ENCODE peak calls at places on chromosomes 13 and 19, in seven cellular contexts. One of them, this sample, is unnamed.

GRCh38 chr13:110798595-110798994 is 85.1 kb downstream of the ING1 start:
- DNase-seq in mesenchymal stem cell: no peak
- DNase-seq in heart right ventricle: no peak
- DNase-seq in neural progenitor cell: no peak
- DNase-seq in mesendoderm: no peak
- DNase-seq in Karpas-422: no peak
- DNase-seq in lower lobe of right lung: no peak
- DNase-seq in this sample: no peak

GRCh38 chr13:100497394-100497793 is 91.2 kb downstream of the GGACT start:
- DNase-seq in lower lobe of right lung: no peak
- DNase-seq in mesendoderm: peak; percentile 40
- DNase-seq in neural progenitor cell: no peak
- DNase-seq in Karpas-422: no peak
- DNase-seq in heart right ventricle: no peak
- DNase-seq in mesenchymal stem cell: peak; percentile 43
- DNase-seq in this sample: no peak

GRCh38 chr13:113820813-113821651 is 42.8 kb downstream of the GAS6 start:
- DNase-seq in neural progenitor cell: no peak
- DNase-seq in mesenchymal stem cell: peak; percentile 99
- DNase-seq in mesendoderm: no peak
- DNase-seq in Karpas-422: no peak
- DNase-seq in heart right ventricle: peak; percentile 80
- DNase-seq in lower lobe of right lung: no peak
- DNase-seq in this sample: no peak

GRCh38 chr13:92900455-92900854 is 326.2 kb upstream of the GPC6 start:
- DNase-seq in mesendoderm: no peak
- DNase-seq in mesenchymal stem cell: peak; percentile 33
- DNase-seq in Karpas-422: no peak
- DNase-seq in lower lobe of right lung: no peak
- DNase-seq in heart right ventricle: no peak
- DNase-seq in neural progenitor cell: no peak
- DNase-seq in this sample: no peak

GRCh38 chr19:5826531-5827341 is 12.8 kb downstream of the FUT6 start:
- DNase-seq in lower lobe of right lung: peak; percentile 80
- DNase-seq in Karpas-422: no peak
- DNase-seq in mesendoderm: peak; percentile 76
- DNase-seq in neural progenitor cell: peak; percentile 82
- DNase-seq in heart right ventricle: peak; percentile 70
- DNase-seq in mesenchymal stem cell: peak; percentile 56
- DNase-seq in this sample: peak; percentile 4

GRCh38 chr13:83414393-83414792 is 467.9 kb downstream of the SLITRK1 start:
- DNase-seq in lower lobe of right lung: no peak
- DNase-seq in mesendoderm: no peak
- DNase-seq in heart right ventricle: no peak
- DNase-seq in neural progenitor cell: no peak
- DNase-seq in Karpas-422: no peak
- DNase-seq in mesenchymal stem cell: no peak
- DNase-seq in this sample: no peak

GRCh38 chr19:43789029-43789428 is 8.3 kb upstream of the KCNN4 start:
- DNase-seq in Karpas-422: peak; percentile 68
- DNase-seq in mesenchymal stem cell: peak; percentile 60
- DNase-seq in neural progenitor cell: peak; percentile 79
- DNase-seq in mesendoderm: peak; percentile 69
- DNase-seq in lower lobe of right lung: no peak
- DNase-seq in heart right ventricle: no peak
- DNase-seq in this sample: no peak

GRCh38 chr13:64640002-64640401 is 2590.1 kb downstream of the PCDH9 start:
- DNase-seq in lower lobe of right lung: no peak
- DNase-seq in mesendoderm: no peak
- DNase-seq in Karpas-422: no peak
- DNase-seq in heart right ventricle: no peak
- DNase-seq in mesenchymal stem cell: peak; percentile 5
- DNase-seq in neural progenitor cell: no peak
- DNase-seq in this sample: no peak

GRCh38 chr13:37640499-37640898 is 41.9 kb upstream of the POSTN start:
- DNase-seq in lower lobe of right lung: no peak
- DNase-seq in mesenchymal stem cell: peak; percentile 75
- DNase-seq in mesendoderm: peak; percentile 70
- DNase-seq in Karpas-422: peak; percentile 55
- DNase-seq in heart right ventricle: no peak
- DNase-seq in neural progenitor cell: peak; percentile 44
- DNase-seq in this sample: no peak

GRCh38 chr13:20414475-20415287 is 111.0 kb downstream of the CRYL1 start:
- DNase-seq in lower lobe of right lung: no peak
- DNase-seq in heart right ventricle: no peak
- DNase-seq in mesenchymal stem cell: no peak
- DNase-seq in neural progenitor cell: no peak
- DNase-seq in mesendoderm: peak; percentile 33
- DNase-seq in Karpas-422: no peak
- DNase-seq in this sample: no peak

GRCh38 chr19:12141405-12141736 is 1.2 kb upstream of the ZNF20 start:
- DNase-seq in neural progenitor cell: no peak
- DNase-seq in mesenchymal stem cell: no peak
- DNase-seq in heart right ventricle: no peak
- DNase-seq in lower lobe of right lung: no peak
- DNase-seq in mesendoderm: no peak
- DNase-seq in Karpas-422: no peak
- DNase-seq in this sample: no peak

GRCh38 chr13:49020940-49021548 is 45.3 kb downstream of the FNDC3A start:
- DNase-seq in lower lobe of right lung: no peak
- DNase-seq in neural progenitor cell: peak; percentile 3
- DNase-seq in heart right ventricle: no peak
- DNase-seq in Karpas-422: peak; percentile 10
- DNase-seq in mesendoderm: peak; percentile 59
- DNase-seq in mesenchymal stem cell: no peak
- DNase-seq in this sample: no peak

GRCh38 chr13:22235285-22235949 is 564.5 kb downstream of the FGF9 start:
- DNase-seq in Karpas-422: no peak
- DNase-seq in heart right ventricle: no peak
- DNase-seq in mesendoderm: peak; percentile 87
- DNase-seq in lower lobe of right lung: no peak
- DNase-seq in neural progenitor cell: peak; percentile 25
- DNase-seq in mesenchymal stem cell: no peak
- DNase-seq in this sample: no peak

GRCh38 chr19:2887391-2887914 is 13.3 kb upstream of the ZNF57 start:
- DNase-seq in neural progenitor cell: peak; percentile 66
- DNase-seq in heart right ventricle: no peak
- DNase-seq in mesenchymal stem cell: peak; percentile 64
- DNase-seq in mesendoderm: peak; percentile 81
- DNase-seq in Karpas-422: peak; percentile 80
- DNase-seq in lower lobe of right lung: no peak
- DNase-seq in this sample: no peak

GRCh38 chr19:55014714-55015113 is 23.4 kb downstream of the GP6 start:
- DNase-seq in mesenchymal stem cell: no peak
- DNase-seq in Karpas-422: no peak
- DNase-seq in lower lobe of right lung: no peak
- DNase-seq in neural progenitor cell: no peak
- DNase-seq in mesendoderm: no peak
- DNase-seq in heart right ventricle: peak; percentile 18
- DNase-seq in this sample: no peak

GRCh38 chr19:18768046-18768771 is 22.9 kb downstream of the COMP start:
- DNase-seq in lower lobe of right lung: no peak
- DNase-seq in mesenchymal stem cell: no peak
- DNase-seq in heart right ventricle: no peak
- DNase-seq in neural progenitor cell: no peak
- DNase-seq in Karpas-422: no peak
- DNase-seq in mesendoderm: no peak
- DNase-seq in this sample: no peak

GRCh38 chr19:38280030-38280921 is 15.9 kb downstream of the SPINT2 start:
- DNase-seq in mesenchymal stem cell: no peak
- DNase-seq in Karpas-422: no peak
- DNase-seq in mesendoderm: no peak
- DNase-seq in neural progenitor cell: no peak
- DNase-seq in lower lobe of right lung: no peak
- DNase-seq in heart right ventricle: no peak
- DNase-seq in this sample: no peak

DNA sequence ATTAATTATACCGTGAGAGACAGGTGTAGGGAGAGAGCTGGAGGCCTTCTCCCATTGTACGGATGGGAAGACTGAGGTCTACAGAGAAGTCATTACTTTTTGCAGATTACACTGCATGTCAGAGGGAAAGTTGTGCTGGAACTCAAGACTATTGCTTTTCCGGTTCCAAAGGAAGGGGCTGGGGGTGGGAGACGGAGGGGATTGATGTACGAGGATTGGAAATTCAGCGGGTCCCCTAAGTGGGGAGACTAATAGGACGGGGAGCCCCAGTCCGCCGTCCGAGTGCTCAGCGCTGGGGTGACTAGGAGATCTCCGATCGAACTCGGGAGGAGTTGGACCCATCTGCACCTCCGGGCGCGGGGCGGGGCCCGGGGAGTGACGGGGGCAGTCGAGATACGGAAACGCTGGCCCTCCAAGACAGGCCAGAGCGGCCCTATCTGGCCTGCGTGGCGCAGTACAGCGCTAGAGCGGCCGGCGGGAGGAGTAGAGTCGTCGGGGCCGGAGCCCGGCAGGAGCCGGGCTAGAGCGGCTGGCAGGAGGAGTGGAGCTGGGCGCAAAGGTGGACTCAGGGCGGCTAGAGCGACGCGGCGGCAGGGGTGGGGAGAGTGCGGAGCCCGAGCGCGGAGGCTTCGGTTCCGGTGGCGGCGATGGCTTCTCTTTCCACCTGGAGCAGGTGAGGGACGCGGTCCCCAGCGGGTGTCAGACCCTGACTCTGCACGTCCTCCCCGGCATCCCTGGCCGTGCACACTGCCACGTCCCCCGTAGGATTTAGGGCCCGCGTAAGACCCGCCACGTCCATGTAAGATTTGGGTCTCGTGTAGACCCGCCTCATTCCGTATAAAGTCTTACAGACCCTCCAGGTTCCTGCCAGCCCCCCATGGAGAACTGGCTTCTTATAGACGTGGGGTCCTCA is 1.1 kb downstream of the ARHGEF1 start:
- DNase-seq in mesendoderm: peak; percentile 98
- DNase-seq in lower lobe of right lung: peak; percentile 97
- DNase-seq in mesenchymal stem cell: peak; percentile 96
- DNase-seq in neural progenitor cell: peak; percentile 99
- DNase-seq in heart right ventricle: peak; percentile 94
- DNase-seq in Karpas-422: peak; percentile 99
- DNase-seq in this sample: peak; percentile 96
- H3K27ac ChIP-seq in mesendoderm: no peak overlapping the region
- H3K27ac ChIP-seq in lower lobe of right lung: peak overlapping the region; percentile 95
- H3K27ac ChIP-seq in mesenchymal stem cell: no peak overlapping the region
- H3K27ac ChIP-seq in neural progenitor cell: no peak overlapping the region
- H3K27ac ChIP-seq in heart right ventricle: peak overlapping the region; percentile 99
- H3K27ac ChIP-seq in Karpas-422: peak overlapping the region; percentile 98
- H3K27ac ChIP-seq in this sample: peak overlapping the region; percentile 90

GRCh38 chr13:51998723-51999471 is 12.4 kb downstream of the ATP7B start:
- DNase-seq in heart right ventricle: no peak
- DNase-seq in neural progenitor cell: no peak
- DNase-seq in mesenchymal stem cell: no peak
- DNase-seq in lower lobe of right lung: no peak
- DNase-seq in mesendoderm: peak; percentile 60
- DNase-seq in Karpas-422: no peak
- DNase-seq in this sample: no peak
- H3K4me1 ChIP-seq in heart right ventricle: peaks cover 33% of the 10 kb centered on the region
- H3K4me1 ChIP-seq in neural progenitor cell: peaks cover 34% of the 10 kb centered on the region
- H3K4me1 ChIP-seq in mesenchymal stem cell: peaks cover 7% of the 10 kb centered on the region
- H3K4me1 ChIP-seq in lower lobe of right lung: peaks cover 21% of the 10 kb centered on the region
- H3K4me1 ChIP-seq in mesendoderm: peaks cover 18% of the 10 kb centered on the region
- H3K4me1 ChIP-seq in Karpas-422: peaks cover 8% of the 10 kb centered on the region
- H3K4me1 ChIP-seq in this sample: no peaks in the 10 kb centered on the region

DNA sequence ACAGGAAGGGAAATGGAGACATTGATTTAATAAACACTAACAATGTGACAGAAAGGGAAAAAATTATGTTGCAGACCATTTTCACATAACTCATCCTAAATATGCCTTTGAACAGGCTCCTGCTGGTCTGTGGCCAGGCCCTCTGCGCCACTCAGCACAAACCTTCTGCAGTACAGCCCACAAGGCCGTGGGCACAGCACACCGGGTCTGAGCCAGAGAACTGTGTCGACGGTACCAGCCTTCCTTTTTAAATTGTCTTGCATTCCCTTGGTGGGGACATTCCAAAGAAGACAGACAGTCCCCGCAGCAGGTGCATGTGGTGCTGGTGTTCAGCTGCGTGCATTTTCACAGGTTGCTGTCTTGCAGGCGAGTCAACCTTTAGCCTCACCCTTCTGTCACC is 135.7 kb downstream of the SHISA2 start:
- DNase-seq in lower lobe of right lung: no peak
- DNase-seq in Karpas-422: no peak
- DNase-seq in heart right ventricle: no peak
- DNase-seq in mesendoderm: no peak
- DNase-seq in mesenchymal stem cell: no peak
- DNase-seq in neural progenitor cell: no peak
- DNase-seq in this sample: no peak
- H3K27me3 ChIP-seq in lower lobe of right lung: no peaks in the 10 kb centered on the region
- H3K27me3 ChIP-seq in Karpas-422: peaks cover 4% of the 10 kb centered on the region
- H3K27me3 ChIP-seq in heart right ventricle: peaks cover 11% of the 10 kb centered on the region
- H3K27me3 ChIP-seq in mesendoderm: no peaks in the 10 kb centered on the region
- H3K27me3 ChIP-seq in mesenchymal stem cell: peaks cover 8% of the 10 kb centered on the region
- H3K27me3 ChIP-seq in neural progenitor cell: no peaks in the 10 kb centered on the region
- H3K27me3 ChIP-seq in this sample: no peaks in the 10 kb centered on the region

GRCh38 chr19:7293795-7294570 is at the start of gene INSR:
- DNase-seq in neural progenitor cell: peak; percentile 93
- DNase-seq in mesendoderm: peak; percentile 90
- DNase-seq in heart right ventricle: peak; percentile 90
- DNase-seq in lower lobe of right lung: peak; percentile 90
- DNase-seq in mesenchymal stem cell: peak; percentile 90
- DNase-seq in Karpas-422: no peak
- DNase-seq in this sample: peak; percentile 2

GRCh38 chr19:7292950-7293794 is 1.0 kb downstream of the INSR start:
- DNase-seq in mesendoderm: peak; percentile 12
- DNase-seq in mesenchymal stem cell: no peak
- DNase-seq in Karpas-422: no peak
- DNase-seq in neural progenitor cell: peak; percentile 36
- DNase-seq in heart right ventricle: peak; percentile 34
- DNase-seq in lower lobe of right lung: peak; percentile 70
- DNase-seq in this sample: no peak

GRCh38 chr19:7288977-7289376 is 5.2 kb downstream of the INSR start:
- DNase-seq in mesenchymal stem cell: no peak
- DNase-seq in heart right ventricle: no peak
- DNase-seq in lower lobe of right lung: no peak
- DNase-seq in Karpas-422: no peak
- DNase-seq in mesendoderm: no peak
- DNase-seq in neural progenitor cell: no peak
- DNase-seq in this sample: no peak

GRCh38 chr19:7294571-7295212 is 478 bp upstream of the INSR start:
- DNase-seq in mesendoderm: peak; percentile 47
- DNase-seq in lower lobe of right lung: peak; percentile 88
- DNase-seq in mesenchymal stem cell: peak; percentile 40
- DNase-seq in Karpas-422: no peak
- DNase-seq in heart right ventricle: peak; percentile 78
- DNase-seq in neural progenitor cell: peak; percentile 69
- DNase-seq in this sample: no peak

DNA sequence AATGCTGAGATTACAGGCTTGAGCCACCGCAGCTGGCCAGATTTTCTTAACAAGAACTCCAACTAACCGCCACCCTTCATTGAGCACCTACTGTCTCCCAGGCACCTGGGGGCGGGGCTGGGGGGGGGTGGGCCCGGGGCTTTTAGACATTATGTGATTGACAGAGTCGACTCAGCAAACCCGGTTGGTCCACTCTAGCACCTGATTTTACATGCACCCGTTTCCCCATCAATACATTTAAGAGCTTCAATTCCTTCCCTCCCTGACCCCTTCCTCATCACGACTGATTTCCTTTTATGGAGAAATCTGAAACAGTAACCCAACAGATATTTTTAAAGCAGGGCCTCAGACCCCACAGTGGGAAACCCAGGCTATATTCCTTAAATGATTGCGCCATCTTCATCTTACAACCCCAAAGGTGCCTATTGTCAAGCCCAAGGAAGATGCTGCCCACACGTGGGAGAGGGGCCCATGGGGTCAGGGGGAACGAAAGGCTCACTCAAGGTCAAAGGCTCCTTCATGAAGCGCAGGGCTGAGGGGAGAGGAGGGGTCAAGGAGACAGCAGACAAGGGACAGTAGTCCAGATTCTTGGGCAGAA is 1.8 kb downstream of the INSR start:
- DNase-seq in neural progenitor cell: no peak
- DNase-seq in mesenchymal stem cell: no peak
- DNase-seq in mesendoderm: no peak
- DNase-seq in Karpas-422: no peak
- DNase-seq in lower lobe of right lung: no peak
- DNase-seq in heart right ventricle: no peak
- DNase-seq in this sample: no peak
- H3K27ac ChIP-seq in neural progenitor cell: no peak overlapping the region
- H3K27ac ChIP-seq in mesenchymal stem cell: no peak overlapping the region
- H3K27ac ChIP-seq in mesendoderm: no peak overlapping the region
- H3K27ac ChIP-seq in Karpas-422: no peak overlapping the region
- H3K27ac ChIP-seq in lower lobe of right lung: peak overlapping the region; percentile 83
- H3K27ac ChIP-seq in heart right ventricle: peak overlapping the region; percentile 97
- H3K27ac ChIP-seq in this sample: no peak overlapping the region